ENCODE peak calls at places on chromosomes 13 and 19, in five cellular contexts. One of them, this sample, is unnamed.

GRCh38 chr13:57748096-57748495 is 116.6 kb downstream of the PCDH17 start:
- DNase-seq in Peyer's patch: no peak
- DNase-seq in heart right ventricle: no peak
- DNase-seq in neural progenitor cell: no peak
- DNase-seq in Calu3: no peak
- DNase-seq in this sample: no peak

GRCh38 chr13:101624210-101624922 is 171.9 kb downstream of the ITGBL1 start:
- DNase-seq in Peyer's patch: no peak
- DNase-seq in heart right ventricle: no peak
- DNase-seq in neural progenitor cell: peak
- DNase-seq in Calu3: no peak
- DNase-seq in this sample: no peak

GRCh38 chr19:1151917-1152601 is 22.0 kb downstream of the SBNO2 start:
- DNase-seq in Peyer's patch: no peak
- DNase-seq in heart right ventricle: peak
- DNase-seq in neural progenitor cell: no peak
- DNase-seq in Calu3: no peak
- DNase-seq in this sample: no peak

GRCh38 chr19:29085630-29086029 is 127.3 kb downstream of the UQCRFS1 start:
- DNase-seq in Peyer's patch: no peak
- DNase-seq in heart right ventricle: no peak
- DNase-seq in neural progenitor cell: no peak
- DNase-seq in Calu3: no peak
- DNase-seq in this sample: no peak

GRCh38 chr19:44846455-44847143 is 502 bp downstream of the NECTIN2 start:
- DNase-seq in Peyer's patch: no peak
- DNase-seq in heart right ventricle: no peak
- DNase-seq in neural progenitor cell: peak
- DNase-seq in Calu3: peak
- DNase-seq in this sample: peak

GRCh38 chr19:10000171-10000826 is 10.0 kb downstream of the COL5A3 start:
- DNase-seq in Peyer's patch: peak
- DNase-seq in heart right ventricle: peak
- DNase-seq in neural progenitor cell: peak
- DNase-seq in Calu3: peak
- DNase-seq in this sample: peak

GRCh38 chr19:28932446-28932845 is 280.5 kb downstream of the UQCRFS1 start:
- DNase-seq in Peyer's patch: no peak
- DNase-seq in heart right ventricle: no peak
- DNase-seq in neural progenitor cell: no peak
- DNase-seq in Calu3: no peak
- DNase-seq in this sample: no peak

GRCh38 chr13:61994174-61994573 is 578.5 kb upstream of the PCDH20 start:
- DNase-seq in Peyer's patch: no peak
- DNase-seq in heart right ventricle: no peak
- DNase-seq in neural progenitor cell: no peak
- DNase-seq in Calu3: no peak
- DNase-seq in this sample: no peak

GRCh38 chr13:28735481-28736029 is 16.8 kb upstream of the SLC46A3 start:
- DNase-seq in Peyer's patch: no peak
- DNase-seq in heart right ventricle: no peak
- DNase-seq in neural progenitor cell: no peak
- DNase-seq in Calu3: no peak
- DNase-seq in this sample: no peak
- TF ChIP-seq CTCF in Peyer's patch: no peak
- TF ChIP-seq CTCF in heart right ventricle: no peak
- TF ChIP-seq CTCF in neural progenitor cell: no peak
- TF ChIP-seq CTCF in Calu3: no peak
- TF ChIP-seq CTCF in this sample: no peak

GRCh38 chr13:106376411-106377112 is 158.9 kb downstream of the EFNB2 start:
- DNase-seq in Peyer's patch: no peak
- DNase-seq in heart right ventricle: no peak
- DNase-seq in neural progenitor cell: no peak
- DNase-seq in Calu3: peak
- DNase-seq in this sample: no peak
- TF ChIP-seq CTCF in Peyer's patch: no peak
- TF ChIP-seq CTCF in heart right ventricle: no peak
- TF ChIP-seq CTCF in neural progenitor cell: peak
- TF ChIP-seq CTCF in Calu3: no peak
- TF ChIP-seq CTCF in this sample: no peak

DNA sequence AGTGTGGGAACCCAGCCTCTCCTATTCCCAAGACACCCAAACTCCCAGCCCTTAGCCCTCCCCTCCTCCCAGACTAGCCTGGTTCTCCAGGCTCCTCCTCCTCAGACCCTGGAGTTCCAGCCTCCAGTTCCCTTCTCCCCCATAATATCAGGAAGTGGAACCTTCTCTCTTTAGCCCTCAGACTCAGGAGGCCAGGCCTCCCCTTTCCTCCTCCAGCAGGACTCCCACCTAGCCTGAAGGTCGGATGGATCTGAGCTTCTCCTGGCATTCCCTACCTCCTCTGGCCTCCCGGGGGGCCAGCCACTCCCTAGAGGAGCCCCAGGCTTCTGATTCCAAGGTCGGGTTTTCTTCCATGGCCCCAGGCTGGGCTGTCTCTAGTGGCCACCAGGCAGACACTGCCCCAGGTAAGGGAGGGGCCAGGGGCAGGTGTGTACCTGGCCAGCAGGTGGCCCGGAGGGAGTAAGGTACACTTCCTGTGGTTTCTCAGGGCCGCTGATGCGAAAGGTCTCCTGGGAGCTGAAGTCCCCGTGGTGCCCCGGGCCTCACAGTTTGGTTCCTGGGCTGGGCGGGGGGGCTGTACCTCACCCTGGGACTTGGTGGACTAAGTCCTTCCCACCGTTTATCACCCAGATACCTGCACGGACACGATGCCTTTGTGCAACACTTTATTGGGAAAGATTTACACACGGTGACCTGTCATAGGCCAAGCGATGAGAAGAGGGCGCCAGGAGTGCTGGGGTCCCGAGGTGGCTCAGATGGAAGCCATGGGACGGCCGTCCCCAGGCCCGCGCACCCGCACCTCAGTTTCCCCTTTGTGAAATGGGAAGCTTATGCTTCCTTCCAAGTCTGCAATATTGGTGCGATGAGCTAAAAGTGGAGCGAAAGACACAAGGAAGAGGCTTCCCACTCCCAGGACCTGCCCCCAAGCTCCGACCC is at the start of gene TMC4:
- DNase-seq in Peyer's patch: peak
- DNase-seq in heart right ventricle: no peak
- DNase-seq in neural progenitor cell: no peak
- DNase-seq in Calu3: peak
- DNase-seq in this sample: no peak
- TF ChIP-seq CTCF in Peyer's patch: peak
- TF ChIP-seq CTCF in heart right ventricle: no peak
- TF ChIP-seq CTCF in neural progenitor cell: no peak
- TF ChIP-seq CTCF in Calu3: peak
- TF ChIP-seq CTCF in this sample: no peak

GRCh38 chr13:30107126-30107525 is 200.2 kb downstream of the KATNAL1 start:
- DNase-seq in Peyer's patch: no peak
- DNase-seq in heart right ventricle: no peak
- DNase-seq in neural progenitor cell: no peak
- DNase-seq in Calu3: no peak
- DNase-seq in this sample: no peak

GRCh38 chr13:30108216-30108912 is 199.0 kb downstream of the KATNAL1 start:
- DNase-seq in Peyer's patch: no peak
- DNase-seq in heart right ventricle: no peak
- DNase-seq in neural progenitor cell: no peak
- DNase-seq in Calu3: no peak
- DNase-seq in this sample: no peak

GRCh38 chr13:30108913-30109237 is 198.5 kb downstream of the KATNAL1 start:
- DNase-seq in Peyer's patch: no peak
- DNase-seq in heart right ventricle: no peak
- DNase-seq in neural progenitor cell: no peak
- DNase-seq in Calu3: peak
- DNase-seq in this sample: no peak

GRCh38 chr13:30109471-30110135 is 197.7 kb downstream of the KATNAL1 start:
- DNase-seq in Peyer's patch: no peak
- DNase-seq in heart right ventricle: no peak
- DNase-seq in neural progenitor cell: no peak
- DNase-seq in Calu3: no peak
- DNase-seq in this sample: no peak

GRCh38 chr13:30107536-30108136 is 199.7 kb downstream of the KATNAL1 start:
- DNase-seq in Peyer's patch: no peak
- DNase-seq in heart right ventricle: no peak
- DNase-seq in neural progenitor cell: no peak
- DNase-seq in Calu3: no peak
- DNase-seq in this sample: no peak
- TF ChIP-seq CTCF in Peyer's patch: no peak
- TF ChIP-seq CTCF in heart right ventricle: no peak
- TF ChIP-seq CTCF in neural progenitor cell: no peak
- TF ChIP-seq CTCF in Calu3: no peak
- TF ChIP-seq CTCF in this sample: no peak

GRCh38 chr19:35911173-35911572 is 3.1 kb upstream of the TYROBP start:
- DNase-seq in Peyer's patch: no peak
- DNase-seq in heart right ventricle: no peak
- DNase-seq in neural progenitor cell: peak
- DNase-seq in Calu3: no peak
- DNase-seq in this sample: no peak
- TF ChIP-seq CTCF in Peyer's patch: no peak
- TF ChIP-seq CTCF in heart right ventricle: no peak
- TF ChIP-seq CTCF in neural progenitor cell: peak
- TF ChIP-seq CTCF in Calu3: no peak
- TF ChIP-seq CTCF in this sample: no peak

GRCh38 chr13:51938454-51938853 is 72.8 kb downstream of the ATP7B start:
- DNase-seq in Peyer's patch: no peak
- DNase-seq in heart right ventricle: no peak
- DNase-seq in neural progenitor cell: no peak
- DNase-seq in Calu3: no peak
- DNase-seq in this sample: no peak

GRCh38 chr13:51933466-51934058 is 71.8 kb downstream of the CCDC70 start:
- DNase-seq in Peyer's patch: no peak
- DNase-seq in heart right ventricle: no peak
- DNase-seq in neural progenitor cell: no peak
- DNase-seq in Calu3: no peak
- DNase-seq in this sample: no peak

GRCh38 chr13:51937320-51938290 is 73.6 kb downstream of the ATP7B start:
- DNase-seq in Peyer's patch: no peak
- DNase-seq in heart right ventricle: no peak
- DNase-seq in neural progenitor cell: no peak
- DNase-seq in Calu3: no peak
- DNase-seq in this sample: no peak

GRCh38 chr13:51934461-51935087 is 72.8 kb downstream of the CCDC70 start:
- DNase-seq in Peyer's patch: no peak
- DNase-seq in heart right ventricle: no peak
- DNase-seq in neural progenitor cell: no peak
- DNase-seq in Calu3: no peak
- DNase-seq in this sample: no peak

DNA sequence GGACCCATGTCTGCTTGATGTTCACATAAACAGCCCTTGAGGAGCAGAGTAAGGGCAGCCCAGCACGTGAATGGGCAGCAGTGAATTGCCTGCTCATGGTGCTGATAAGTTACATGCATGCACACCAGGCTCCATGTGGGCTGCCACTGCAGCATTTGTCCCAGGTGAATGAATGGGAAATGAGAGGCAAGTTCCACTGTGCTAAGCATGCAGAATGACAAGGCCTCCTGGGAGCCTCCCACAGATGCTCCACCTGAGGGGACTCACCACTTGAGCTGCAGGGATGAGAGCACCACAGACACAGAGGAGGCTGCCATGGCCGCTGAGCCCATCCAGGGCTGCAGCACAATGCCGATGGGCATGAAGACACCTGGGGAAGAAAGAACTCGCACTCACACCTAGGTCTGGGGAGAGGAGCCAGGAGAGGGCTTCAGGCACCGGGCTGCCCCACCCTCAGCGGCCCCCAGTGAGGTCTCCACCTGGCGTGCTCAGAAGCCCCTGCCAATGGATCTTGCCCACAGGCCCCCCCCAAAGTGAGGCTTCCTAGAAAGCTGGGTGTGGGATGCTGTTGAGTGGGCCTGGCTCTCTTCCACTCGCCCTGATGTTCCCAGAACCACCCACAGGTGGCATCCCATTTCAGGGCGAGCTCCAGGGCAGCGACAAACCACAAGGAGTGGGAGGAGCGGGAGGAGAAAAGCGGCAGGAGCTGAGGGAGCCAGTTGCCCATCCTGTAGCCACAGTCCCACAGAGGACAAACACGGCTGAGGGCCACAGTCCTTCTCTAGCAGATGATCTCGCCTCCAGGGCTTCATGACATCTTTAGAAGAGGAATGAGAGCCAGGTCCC is 73.8 kb downstream of the CCDC70 start:
- DNase-seq in Peyer's patch: no peak
- DNase-seq in heart right ventricle: no peak
- DNase-seq in neural progenitor cell: peak
- DNase-seq in Calu3: peak
- DNase-seq in this sample: peak
- TF ChIP-seq CTCF in Peyer's patch: peak
- TF ChIP-seq CTCF in heart right ventricle: no peak
- TF ChIP-seq CTCF in neural progenitor cell: peak
- TF ChIP-seq CTCF in Calu3: no peak
- TF ChIP-seq CTCF in this sample: peak

GRCh38 chr19:11881151-11881800 is 6.3 kb upstream of the ZNF69 start:
- DNase-seq in Peyer's patch: peak
- DNase-seq in heart right ventricle: peak
- DNase-seq in neural progenitor cell: peak
- DNase-seq in Calu3: peak
- DNase-seq in this sample: peak
- TF ChIP-seq CTCF in Peyer's patch: peak
- TF ChIP-seq CTCF in heart right ventricle: peak
- TF ChIP-seq CTCF in neural progenitor cell: peak
- TF ChIP-seq CTCF in Calu3: peak
- TF ChIP-seq CTCF in this sample: peak

GRCh38 chr13:107873908-107874307 is 341.4 kb downstream of the LIG4 start:
- DNase-seq in Peyer's patch: no peak
- DNase-seq in heart right ventricle: no peak
- DNase-seq in neural progenitor cell: no peak
- DNase-seq in Calu3: no peak
- DNase-seq in this sample: no peak
- TF ChIP-seq CTCF in Peyer's patch: no peak
- TF ChIP-seq CTCF in heart right ventricle: no peak
- TF ChIP-seq CTCF in neural progenitor cell: no peak
- TF ChIP-seq CTCF in Calu3: no peak
- TF ChIP-seq CTCF in this sample: no peak

DNA sequence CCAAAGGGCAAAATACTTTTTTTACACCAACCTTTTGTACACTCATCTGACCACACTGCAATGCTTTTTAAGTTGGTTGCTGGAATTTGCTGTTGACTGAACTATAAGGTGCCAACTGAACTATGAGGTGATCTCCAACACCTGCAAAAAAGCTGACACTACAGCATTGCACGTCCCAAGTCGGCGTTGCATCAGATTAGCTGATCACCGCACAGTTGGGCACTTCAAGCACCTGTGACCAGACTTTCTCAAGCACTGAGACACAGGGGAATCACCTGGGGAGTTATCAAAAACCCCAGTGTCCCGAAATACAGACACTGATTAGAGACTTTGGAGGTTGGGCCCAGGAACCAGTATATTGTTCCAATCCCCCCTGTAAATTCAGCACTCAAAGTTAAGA is 1.1 kb downstream of the NLRP11 start:
- DNase-seq in Peyer's patch: no peak
- DNase-seq in heart right ventricle: no peak
- DNase-seq in neural progenitor cell: no peak
- DNase-seq in Calu3: no peak
- DNase-seq in this sample: no peak
- TF ChIP-seq CTCF in Peyer's patch: no peak
- TF ChIP-seq CTCF in heart right ventricle: no peak
- TF ChIP-seq CTCF in neural progenitor cell: no peak
- TF ChIP-seq CTCF in Calu3: no peak
- TF ChIP-seq CTCF in this sample: no peak

This sample was measured in nephron progenitor cell.